ENCODE peak calls at places on chromosome 10, in nine cellular contexts. U is HCT116, S is hepatocyte, C is astrocyte, F is neural progenitor cell, Z is adrenal gland, E is fibroblast of lung, W is A549, V is prostate gland. P is an unnamed sample. For H3K4me1, the result is how much of the 10 kb centered on the place peaks cover.

GRCh38 chr10:113519616-113520015 is 33.2 kb upstream of the HABP2 start:
- DNase-seq in C (no peak), W (no peak), V (no peak), F (no peak), E (no peak), S (no peak), Z (no peak), U (no peak), P (no peak)

GRCh38 chr10:22959292-22959691 is 31.4 kb downstream of the ARMC3 start:
- DNase-seq in V (no peak), U (no peak), S (peak), C (no peak), Z (no peak), W (no peak), F (no peak), E (no peak), P (no peak)

GRCh38 chr10:114453576-114453975 is 49.3 kb upstream of the AFAP1L2 start:
- DNase-seq in W (no peak), Z (no peak), V (no peak), E (no peak), U (no peak), C (no peak), S (no peak), F (no peak), P (no peak)

GRCh38 chr10:12051241-12051640 is 8.6 kb upstream of the UPF2 start:
- DNase-seq in S (no peak), E (no peak), W (no peak), V (no peak), F (no peak), Z (no peak), U (no peak), C (no peak), P (no peak)

GRCh38 chr10:92848441-92849233 is at the start of gene EXOC6:
- DNase-seq in F (peak), Z (peak), C (peak), U (peak), S (peak), V (peak), W (peak), E (peak), P (peak)

GRCh38 chr10:103890194-103890658 is 27.8 kb downstream of the STN1 start:
- DNase-seq in U (peak), E (no peak), W (peak), C (no peak), S (peak), Z (peak), F (no peak), V (peak), P (peak)

GRCh38 chr10:103333934-103334520 is 16.9 kb downstream of the PCGF6 start:
- DNase-seq in S (peak), V (no peak), U (peak), W (peak), F (peak), C (peak), E (peak), Z (no peak), P (no peak)

GRCh38 chr10:23870612-23871011 is 338.3 kb upstream of the KIAA1217 start:
- DNase-seq in E (no peak), F (no peak), V (no peak), S (no peak), C (no peak), Z (no peak), U (no peak), W (no peak), P (no peak)

GRCh38 chr10:80477-81105 is 31.5 kb upstream of the TUBB8 start:
- DNase-seq in V (no peak), Z (no peak), E (no peak), S (no peak), C (no peak), U (no peak), W (no peak), F (no peak), P (peak)

DNA sequence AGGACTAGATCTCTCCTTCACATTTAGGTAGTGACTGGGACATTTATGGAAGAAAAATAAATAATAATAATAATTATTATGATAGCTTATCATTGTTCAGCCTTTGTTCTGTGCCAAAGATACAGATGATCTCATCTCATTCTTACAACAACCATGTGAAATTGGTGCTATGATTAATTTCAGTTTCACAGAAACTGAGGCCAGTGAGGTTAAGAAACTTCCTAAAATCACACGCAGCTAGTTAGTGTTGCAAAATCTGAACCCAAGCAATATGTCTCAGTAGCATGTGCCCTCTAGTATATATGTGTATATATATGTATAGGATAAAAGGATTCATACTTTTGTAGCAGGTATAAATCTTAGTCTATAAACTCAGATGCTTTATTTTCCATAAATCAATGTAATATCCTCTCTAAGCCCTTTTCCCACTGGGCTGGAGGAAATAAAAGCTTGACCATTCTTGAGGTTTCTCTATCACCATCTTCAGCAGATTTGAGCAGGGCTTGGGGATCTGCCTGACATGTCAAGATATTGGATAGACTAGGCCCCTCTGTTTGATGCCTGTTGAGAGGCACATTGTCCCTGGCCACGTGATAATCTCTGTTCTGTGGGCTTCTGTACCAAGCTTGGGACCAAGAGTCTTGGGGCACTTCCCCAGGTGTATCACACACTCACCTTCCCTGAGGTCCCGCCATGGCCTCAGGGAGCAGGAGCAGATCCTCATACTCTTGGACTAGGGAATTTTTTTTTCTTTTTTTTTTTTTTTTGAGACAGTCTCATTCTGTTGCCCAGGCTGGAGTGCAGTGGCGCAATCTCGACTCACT is 172.6 kb upstream of the NRP1 start:
- DNase-seq in E (peak), Z (no peak), W (no peak), S (no peak), U (no peak), C (peak), F (no peak), V (no peak), P (no peak)
- H3K4me1 ChIP-seq in E (under half), Z (under half), W (under half), S (under half), U (under half), C (under half), F (under half), V (under half), P (under half)

DNA sequence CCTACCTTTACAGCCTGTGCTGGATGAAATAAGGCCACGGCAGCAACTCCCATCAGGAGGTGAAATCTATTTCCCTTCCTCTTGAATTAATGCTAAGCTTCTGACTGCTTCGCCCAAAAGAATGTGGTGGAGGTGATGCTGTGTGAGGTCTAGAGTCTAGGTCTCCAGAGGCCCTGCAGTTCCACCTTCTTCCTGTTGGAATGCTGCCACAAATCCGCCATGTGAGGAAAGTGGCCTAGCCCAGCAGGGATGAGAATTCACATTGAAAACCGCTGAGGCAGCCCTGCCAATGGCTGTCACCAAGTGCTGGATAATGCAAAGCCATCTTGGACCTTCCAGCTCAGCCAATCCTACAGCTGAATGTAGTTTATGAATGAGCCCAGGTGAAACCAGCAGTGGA is 28.0 kb downstream of the RHOBTB1 start:
- DNase-seq in S (no peak), E (no peak), Z (no peak), C (no peak), U (no peak), W (no peak), F (no peak), V (no peak), P (no peak)
- TF ChIP-seq CTCF in S (peak), E (no peak), Z (no peak), C (peak), U (peak), W (no peak), F (peak), V (no peak), P (no peak)

GRCh38 chr10:21363087-21363752 is 162.3 kb downstream of the SKIDA1 start:
- DNase-seq in V (no peak), C (no peak), S (no peak), U (no peak), Z (peak), F (no peak), W (no peak), E (no peak), P (no peak)
- H3K4me1 ChIP-seq in V (under half), C (under half), S (under half), U (half or more), Z (under half), F (under half), W (half or more), E (under half), P (under half)

GRCh38 chr10:123761666-123762230 is 95.6 kb downstream of the GPR26 start:
- DNase-seq in V (no peak), E (no peak), Z (no peak), F (no peak), S (no peak), U (no peak), W (no peak), C (no peak), P (no peak)

GRCh38 chr10:123757853-123758252 is 91.7 kb downstream of the GPR26 start:
- DNase-seq in C (no peak), U (no peak), F (no peak), V (no peak), S (no peak), E (no peak), W (no peak), Z (no peak), P (no peak)

GRCh38 chr10:123759496-123760070 is 93.4 kb downstream of the GPR26 start:
- DNase-seq in W (no peak), U (no peak), C (no peak), F (peak), S (peak), Z (no peak), V (no peak), E (no peak), P (no peak)

GRCh38 chr10:123766012-123766411 is 99.9 kb downstream of the GPR26 start:
- DNase-seq in F (no peak), U (no peak), V (no peak), W (no peak), C (no peak), E (no peak), Z (no peak), S (no peak), P (no peak)

GRCh38 chr10:123760648-123761428 is 94.7 kb downstream of the GPR26 start:
- DNase-seq in S (no peak), F (no peak), Z (no peak), V (no peak), W (no peak), E (no peak), C (no peak), U (no peak), P (no peak)
- TF ChIP-seq CTCF in S (no peak), F (no peak), Z (no peak), V (no peak), W (no peak), E (no peak), C (no peak), U (no peak), P (no peak)

GRCh38 chr10:112343056-112343806 is 30.7 kb upstream of the ACSL5 start:
- DNase-seq in F (no peak), C (no peak), V (no peak), Z (no peak), U (no peak), E (no peak), S (no peak), W (no peak), P (no peak)
- H3K4me1 ChIP-seq in F (under half), C (under half), V (under half), Z (under half), U (under half), E (under half), S (under half), W (under half), P (under half)

DNA sequence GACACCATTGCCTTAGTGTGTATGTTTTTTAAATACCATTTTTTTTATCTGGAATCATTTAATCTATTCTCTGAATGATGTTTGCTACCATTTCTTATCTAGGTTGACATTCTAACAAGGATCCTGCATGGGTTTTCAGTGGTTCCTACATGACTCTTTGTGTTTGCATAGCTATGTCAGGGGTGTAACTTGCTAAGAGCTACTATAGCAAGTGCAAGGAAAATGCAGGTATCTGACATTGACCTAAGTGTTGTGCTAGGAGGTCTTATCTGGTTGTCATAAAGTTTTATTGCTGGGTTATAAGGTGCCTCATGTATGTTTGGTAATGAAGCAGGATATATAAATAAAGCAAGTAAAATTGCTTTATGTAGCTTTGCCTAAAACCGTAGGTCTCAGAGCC is 183.2 kb downstream of the PLXDC2 start:
- DNase-seq in S (peak), C (no peak), Z (no peak), F (no peak), E (no peak), V (no peak), W (no peak), U (no peak), P (no peak)
- TF ChIP-seq CTCF in S (no peak), C (no peak), Z (no peak), F (no peak), E (no peak), V (no peak), W (no peak), U (no peak), P (no peak)

DNA sequence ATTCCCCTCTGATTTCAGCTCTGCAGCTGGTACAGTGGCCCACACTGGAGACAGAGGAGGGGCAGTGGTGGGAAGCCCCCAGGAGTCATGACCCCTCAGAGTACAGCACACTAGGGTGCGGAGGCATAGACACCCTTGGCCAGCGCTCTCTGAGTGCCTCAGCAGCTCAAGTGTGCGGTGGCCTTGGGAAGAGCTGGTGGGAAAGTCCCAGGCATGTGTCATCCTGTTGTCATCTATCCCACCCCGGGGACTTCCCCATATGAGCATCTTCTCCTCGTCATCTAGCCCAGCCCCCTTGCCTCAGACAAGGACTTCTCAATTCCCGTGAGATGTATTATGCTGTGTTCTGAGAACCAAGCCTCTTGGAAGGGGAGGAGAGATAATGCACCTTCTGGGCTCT is 15.6 kb upstream of the PPIF start:
- DNase-seq in S (no peak), E (no peak), C (peak), Z (peak), U (no peak), W (peak), F (no peak), V (no peak), P (no peak)
- H3K4me1 ChIP-seq in S (under half), E (under half), C (under half), Z (under half), U (under half), W (under half), F (under half), V (under half), P (under half)

DNA sequence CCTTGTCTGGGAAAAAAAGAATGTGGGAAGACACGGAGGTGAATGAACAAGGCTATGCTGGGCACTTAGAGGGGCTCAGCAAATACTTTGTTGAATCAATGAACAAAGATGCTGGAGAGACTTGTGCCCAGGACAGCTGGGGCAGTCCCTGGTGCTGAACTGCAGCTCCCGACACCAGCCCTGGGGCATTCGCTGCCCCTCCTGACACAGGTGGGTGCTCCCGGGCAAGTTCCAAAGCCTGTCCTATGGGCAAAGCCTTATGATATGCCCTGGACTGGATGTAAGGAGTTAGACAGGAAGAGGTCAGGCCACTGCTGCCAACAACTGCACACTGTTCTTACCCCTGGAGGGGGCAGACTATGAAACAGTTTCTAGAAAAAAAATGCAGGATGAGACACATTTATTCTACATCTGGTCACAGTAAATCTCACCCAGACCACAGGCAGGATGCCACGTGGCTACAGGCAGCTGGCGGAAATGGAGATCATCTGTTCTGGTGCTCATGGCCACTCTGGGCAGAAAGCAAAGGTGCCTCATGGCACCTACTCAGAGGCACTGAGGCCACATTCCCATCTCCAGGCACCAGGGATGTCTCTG is 21.9 kb upstream of the FRAT2 start:
- DNase-seq in C (no peak), V (no peak), W (no peak), Z (no peak), S (no peak), F (no peak), U (no peak), E (no peak), P (no peak)
- TF ChIP-seq CTCF in C (no peak), V (no peak), W (no peak), Z (no peak), S (no peak), F (no peak), U (no peak), E (no peak), P (no peak)

DNA sequence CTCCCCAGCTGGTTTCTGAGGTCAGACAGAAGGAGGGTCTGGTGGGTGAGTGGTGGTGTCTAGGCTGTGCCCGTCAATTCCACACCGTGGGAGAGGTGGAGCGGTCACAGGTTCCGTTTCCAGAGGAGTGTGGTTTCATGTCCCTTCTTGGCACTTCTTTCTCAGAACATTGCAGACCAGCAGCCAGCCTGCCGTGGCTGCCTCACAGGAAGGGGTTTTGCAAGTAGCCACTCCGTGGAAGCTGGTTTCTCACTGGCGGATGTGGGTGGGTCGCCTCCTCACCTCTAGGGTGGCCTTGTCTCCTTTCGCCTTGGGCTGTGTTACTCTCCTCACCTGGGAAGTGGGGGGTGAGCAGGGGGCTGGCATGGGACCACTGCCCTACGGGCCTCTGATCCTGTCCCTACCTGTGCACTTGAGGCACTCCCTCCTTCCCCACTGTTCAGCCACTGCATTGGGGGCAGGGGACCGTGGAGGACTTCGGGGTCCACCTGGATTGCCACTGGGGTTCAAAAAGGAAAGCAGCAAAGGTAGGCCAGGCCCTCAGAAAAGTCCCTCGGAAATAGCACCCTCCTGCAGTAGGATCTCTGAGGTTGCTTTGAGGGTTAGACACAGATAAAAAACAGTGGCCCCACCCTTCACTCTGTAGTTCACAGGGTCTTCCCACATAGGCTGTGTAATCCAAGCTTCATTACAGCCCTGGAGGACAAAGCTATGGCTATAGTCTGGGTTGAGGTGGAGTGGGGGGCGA is 33.9 kb downstream of the TSPAN14 start:
- DNase-seq in S (no peak), W (no peak), E (no peak), U (no peak), V (no peak), Z (peak), C (no peak), F (no peak), P (peak)
- H3K4me1 ChIP-seq in S (under half), W (half or more), E (under half), U (half or more), V (under half), Z (half or more), C (under half), F (under half), P (half or more)

GRCh38 chr10:28149760-28150159 is 150.9 kb upstream of the ODAD2 start:
- DNase-seq in U (no peak), C (no peak), S (no peak), W (no peak), F (no peak), V (no peak), Z (no peak), E (no peak), P (no peak)

GRCh38 chr10:28151636-28152035 is 151.2 kb downstream of the MPP7 start:
- DNase-seq in F (no peak), S (no peak), C (no peak), U (no peak), Z (no peak), W (no peak), V (no peak), E (no peak), P (no peak)

DNA sequence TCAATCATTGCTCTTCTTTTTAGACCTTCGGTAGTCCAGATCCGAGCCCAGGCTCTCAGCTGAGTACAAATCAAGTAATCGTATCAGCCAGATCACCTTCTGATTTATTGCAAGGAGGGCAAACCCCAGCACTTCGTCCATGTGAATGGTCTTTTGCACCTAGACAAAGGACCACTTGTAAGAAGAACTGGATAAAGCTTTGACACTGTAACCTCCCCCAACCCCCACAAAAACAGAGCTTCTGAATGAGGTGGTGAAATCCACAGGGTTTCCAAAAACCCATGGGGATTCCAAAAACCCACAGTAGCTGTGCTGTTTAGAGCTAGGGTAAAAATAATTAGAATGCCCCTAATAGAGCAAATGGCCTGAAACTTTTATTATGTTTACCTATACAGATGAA is 148.8 kb upstream of the ODAD2 start:
- DNase-seq in V (no peak), C (no peak), W (no peak), Z (no peak), E (no peak), S (no peak), F (peak), U (no peak), P (no peak)
- TF ChIP-seq CTCF in V (no peak), C (no peak), W (no peak), Z (no peak), E (no peak), S (no peak), F (no peak), U (no peak), P (no peak)

P was measured in body of pancreas.